ENCODE peak calls at places on chromosomes 7 and 10, in eight cellular contexts. K is HepG2, Z is SK-N-MC, B is transverse colon, C is suprapubic skin, W is spleen, N is GM12891, U is HL-60. P is an unnamed sample.
A peak's percentile ranks its signal among the peaks of the same experiment; 100 is the strongest.

GRCh38 chr10:71737356-71738172 is 18.0 kb upstream of the C10orf105 start:
- DNase-seq in K (no peak), Z (no peak), B (no peak), C (no peak), W (no peak), N (no peak), U (peak; percentile 17), P (no peak)

GRCh38 chr10:122124342-122124741 is 135.4 kb downstream of the TACC2 start:
- DNase-seq in K (no peak), Z (no peak), B (no peak), C (no peak), W (no peak), N (no peak), U (no peak), P (no peak)

GRCh38 chr7:41581041-41581440 is 121.8 kb downstream of the INHBA start:
- DNase-seq in K (no peak), Z (no peak), B (no peak), C (no peak), W (no peak), N (no peak), U (no peak), P (no peak)

GRCh38 chr7:3106353-3106752 is 62.7 kb upstream of the CARD11 start:
- DNase-seq in K (no peak), Z (no peak), B (no peak), C (no peak), W (no peak), N (no peak), U (no peak), P (peak; percentile 46)

GRCh38 chr10:32329061-32329460 is 17.9 kb downstream of the EPC1 start:
- DNase-seq in K (no peak), Z (no peak), B (no peak), C (no peak), W (no peak), N (no peak), U (no peak), P (no peak)

GRCh38 chr7:113561446-113561845 is 357.4 kb downstream of the PPP1R3A start:
- DNase-seq in K (no peak), Z (peak; percentile 24), B (no peak), C (no peak), W (no peak), N (no peak), U (peak; percentile 52), P (no peak)

GRCh38 chr7:10483671-10484070 is 490.0 kb upstream of the PHF14 start:
- DNase-seq in K (no peak), Z (no peak), B (no peak), C (no peak), W (no peak), N (no peak), U (no peak), P (no peak)

GRCh38 chr10:95290801-95291633 is at the start of gene PDLIM1:
- DNase-seq in K (peak; percentile 55), Z (no peak), B (peak; percentile 89), C (peak; percentile 86), W (peak; percentile 95), N (peak; percentile 73), U (no peak), P (peak; percentile 79)

GRCh38 chr10:53846809-53847208 is 954.2 kb downstream of the PCDH15 start:
- DNase-seq in K (no peak), Z (no peak), B (no peak), C (no peak), W (no peak), N (no peak), U (no peak), P (no peak)

GRCh38 chr7:155469311-155470185 is 11.6 kb downstream of the EN2 start:
- DNase-seq in K (no peak), Z (no peak), B (no peak), C (no peak), W (peak; percentile 22), N (no peak), U (no peak), P (no peak)

GRCh38 chr10:49241365-49241764 is 53.2 kb upstream of the TMEM273 start:
- DNase-seq in K (no peak), Z (no peak), B (no peak), C (no peak), W (no peak), N (no peak), U (no peak), P (no peak)

GRCh38 chr10:24722131-24722675 is 1.5 kb downstream of the ARHGAP21 start:
- DNase-seq in K (no peak), Z (no peak), B (no peak), C (no peak), W (no peak), N (no peak), U (no peak), P (no peak)

GRCh38 chr7:36600314-36600682 is 124.0 kb downstream of the AOAH start:
- DNase-seq in K (no peak), Z (no peak), B (no peak), C (no peak), W (peak; percentile 77), N (no peak), U (peak; percentile 50), P (no peak)

GRCh38 chr10:14565199-14565598 is 209.5 kb downstream of the FAM107B start:
- DNase-seq in K (no peak), Z (no peak), B (no peak), C (no peak), W (no peak), N (no peak), U (no peak), P (no peak)

GRCh38 chr7:155090647-155091046 is 20.5 kb downstream of the HTR5A start:
- DNase-seq in K (no peak), Z (no peak), B (no peak), C (no peak), W (no peak), N (no peak), U (no peak), P (no peak)

GRCh38 chr10:10010397-10010796 is 1007.3 kb upstream of the CELF2 start:
- DNase-seq in K (no peak), Z (no peak), B (no peak), C (no peak), W (no peak), N (no peak), U (no peak), P (no peak)

GRCh38 chr10:69123747-69124557 is at the start of gene VPS26A:
- DNase-seq in K (peak; percentile 94), Z (no peak), B (peak; percentile 99), C (peak; percentile 99), W (peak; percentile 100), N (peak; percentile 90), U (peak; percentile 99), P (peak; percentile 99)

GRCh38 chr10:69119896-69120295 is 4.1 kb upstream of the VPS26A start:
- DNase-seq in K (no peak), Z (no peak), B (no peak), C (no peak), W (no peak), N (no peak), U (no peak), P (no peak)

GRCh38 chr10:69123306-69123746 is 652 bp upstream of the VPS26A start:
- DNase-seq in K (peak; percentile 31), Z (no peak), B (peak; percentile 65), C (no peak), W (no peak), N (peak; percentile 25), U (no peak), P (peak; percentile 58)

GRCh38 chr10:69125554-69125953 is 1.6 kb downstream of the VPS26A start:
- DNase-seq in K (no peak), Z (no peak), B (no peak), C (no peak), W (no peak), N (no peak), U (no peak), P (no peak)

GRCh38 chr10:69124558-69125121 is 662 bp downstream of the VPS26A start:
- DNase-seq in K (peak; percentile 54), Z (no peak), B (peak; percentile 72), C (no peak), W (peak; percentile 85), N (peak; percentile 12), U (peak; percentile 76), P (peak; percentile 56)
- TF ChIP-seq POLR2AphosphoS5 in K (no peak), Z (no peak), B (peak; percentile 56), C (no peak), W (no peak), N (no peak), U (no peak), P (peak; percentile 16)

GRCh38 chr10:75110006-75110632 is 1.3 kb upstream of the SAMD8 start:
- DNase-seq in K (no peak), Z (no peak), B (no peak), C (peak; percentile 67), W (no peak), N (no peak), U (no peak), P (no peak)

GRCh38 chr10:75115137-75115536 is 3.7 kb downstream of the SAMD8 start:
- DNase-seq in K (no peak), Z (no peak), B (no peak), C (no peak), W (no peak), N (no peak), U (no peak), P (no peak)

GRCh38 chr10:75109459-75109778 is 2.0 kb upstream of the SAMD8 start:
- DNase-seq in K (no peak), Z (no peak), B (no peak), C (peak; percentile 13), W (no peak), N (no peak), U (no peak), P (no peak)

GRCh38 chr10:75111367-75111905 is at the start of gene SAMD8:
- DNase-seq in K (peak; percentile 95), Z (no peak), B (peak; percentile 97), C (peak; percentile 98), W (peak; percentile 99), N (peak; percentile 99), U (peak; percentile 6), P (peak; percentile 97)

GRCh38 chr10:75111906-75112703 is 649 bp downstream of the SAMD8 start:
- DNase-seq in K (peak; percentile 48), Z (no peak), B (peak; percentile 63), C (peak; percentile 83), W (peak; percentile 91), N (no peak), U (peak; percentile 41), P (peak; percentile 50)
- TF ChIP-seq POLR2AphosphoS5 in K (no peak), Z (no peak), B (no peak), C (no peak), W (no peak), N (peak; percentile 40), U (no peak), P (no peak)

GRCh38 chr7:131504157-131504899 is 52.1 kb downstream of the PODXL start:
- DNase-seq in K (peak; percentile 51), Z (no peak), B (no peak), C (no peak), W (no peak), N (no peak), U (no peak), P (no peak)
- TF ChIP-seq POLR2AphosphoS5 in K (no peak), Z (no peak), B (no peak), C (no peak), W (no peak), N (no peak), U (no peak), P (no peak)

DNA sequence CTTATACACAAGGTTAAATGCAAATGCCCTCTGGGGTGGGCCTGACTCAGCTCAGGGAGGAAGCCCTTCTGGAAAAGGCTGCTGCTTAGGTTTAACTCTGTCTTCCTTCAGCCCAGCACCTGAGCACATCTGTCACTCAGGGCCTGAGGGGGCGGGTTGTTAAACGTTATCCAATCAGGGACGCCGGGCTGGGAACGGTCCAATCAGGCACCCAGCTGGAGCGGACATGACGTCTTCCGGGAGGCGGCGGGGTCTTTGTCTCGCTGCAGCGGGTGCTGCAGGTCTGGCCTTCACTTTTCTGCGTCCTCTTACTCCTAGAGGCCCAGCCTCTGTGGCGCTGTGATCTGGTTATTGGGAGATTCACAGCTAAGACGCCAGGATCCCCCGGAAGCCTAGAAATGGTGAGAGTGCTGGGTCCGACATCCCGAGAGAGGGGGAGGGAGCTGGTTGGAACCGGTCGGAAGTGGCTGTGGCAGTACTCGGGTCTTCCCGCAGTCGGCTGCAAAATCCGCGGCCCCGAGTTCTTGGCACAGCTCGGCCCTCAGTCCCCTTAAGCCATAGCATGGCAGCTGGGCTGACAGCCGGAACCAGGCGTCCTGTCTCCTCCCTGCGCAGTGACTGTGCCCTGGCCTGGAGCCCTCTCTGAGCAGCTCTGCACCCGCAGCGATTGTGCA is at the start of gene ZNF138:
- DNase-seq in K (peak; percentile 93), Z (peak; percentile 59), B (peak; percentile 96), C (peak; percentile 98), W (peak; percentile 95), N (peak; percentile 86), U (peak; percentile 97), P (peak; percentile 96)
- TF ChIP-seq POLR2AphosphoS5 in K (peak; percentile 70), Z (peak; percentile 86), B (peak; percentile 75), C (no peak), W (peak; percentile 93), N (peak; percentile 84), U (peak; percentile 80), P (peak; percentile 38)

P was measured in stomach.